ENCODE peak calls at places on chromosome 18, in eight cellular contexts. J, D, V, F, M, X, K and H are unnamed samples. For H4K20me1, the result is how much of the 10 kb centered on the place peaks cover.

GRCh38 chr18:45628979-45629958 is 14.0 kb downstream of the SLC14A2 start:
- DNase-seq in J (no peak), D (no peak), V (peak), F (no peak), M (no peak), X (no peak), K (peak), H (peak)

GRCh38 chr18:34522627-34523026 is 187.5 kb upstream of the DTNA start:
- DNase-seq in J (no peak), D (no peak), V (no peak), F (no peak), M (no peak), X (no peak), K (no peak), H (no peak)

GRCh38 chr18:30280861-30281470 is 761.6 kb downstream of the DSC3 start:
- DNase-seq in J (no peak), D (peak), V (peak), F (peak), M (peak), X (peak), K (peak), H (peak)

GRCh38 chr18:61502472-61502871 is 169.2 kb downstream of the CDH20 start:
- DNase-seq in J (no peak), D (peak), V (peak), F (peak), M (peak), X (peak), K (peak), H (peak)

GRCh38 chr18:23377669-23378469 is 75.2 kb upstream of the RIOK3 start:
- DNase-seq in J (peak), D (no peak), V (peak), F (no peak), M (peak), X (no peak), K (peak), H (peak)

GRCh38 chr18:45341454-45341853 is 273.8 kb upstream of the SLC14A2 start:
- DNase-seq in J (no peak), D (no peak), V (no peak), F (no peak), M (no peak), X (no peak), K (no peak), H (no peak)

GRCh38 chr18:67589325-67589724 is 72.8 kb upstream of the DSEL start:
- DNase-seq in J (no peak), D (no peak), V (peak), F (no peak), M (no peak), X (no peak), K (peak), H (peak)

GRCh38 chr18:48676756-48677368 is 138.0 kb downstream of the CTIF start:
- DNase-seq in J (no peak), D (peak), V (peak), F (peak), M (no peak), X (peak), K (peak), H (peak)

GRCh38 chr18:57900906-57901305 is 97.8 kb upstream of the ATP8B1 start:
- DNase-seq in J (no peak), D (no peak), V (peak), F (no peak), M (no peak), X (no peak), K (no peak), H (peak)

GRCh38 chr18:45447364-45448265 is 167.7 kb upstream of the SLC14A2 start:
- DNase-seq in J (no peak), D (no peak), V (no peak), F (no peak), M (no peak), X (no peak), K (no peak), H (no peak)

GRCh38 chr18:34626404-34627137 is 83.5 kb upstream of the DTNA start:
- DNase-seq in J (no peak), D (no peak), V (no peak), F (no peak), M (no peak), X (no peak), K (peak), H (peak)

GRCh38 chr18:28189400-28190239 is 12.7 kb upstream of the CDH2 start:
- DNase-seq in J (no peak), D (peak), V (peak), F (peak), M (peak), X (peak), K (peak), H (peak)

GRCh38 chr18:36650206-36650605 is 178.6 kb downstream of the TPGS2 start:
- DNase-seq in J (no peak), D (no peak), V (no peak), F (no peak), M (no peak), X (no peak), K (no peak), H (no peak)

GRCh38 chr18:38981382-38981781 is 1415.8 kb upstream of the CELF4 start:
- DNase-seq in J (no peak), D (no peak), V (no peak), F (no peak), M (no peak), X (no peak), K (no peak), H (no peak)

GRCh38 chr18:71529708-71530303 is 1014.3 kb downstream of the CBLN2 start:
- DNase-seq in J (no peak), D (no peak), V (no peak), F (no peak), M (no peak), X (no peak), K (no peak), H (peak)

GRCh38 chr18:46343940-46344372 is 239.8 kb downstream of the HAUS1 start:
- DNase-seq in J (no peak), D (no peak), V (no peak), F (peak), M (no peak), X (peak), K (no peak), H (no peak)

GRCh38 chr18:10400534-10400933 is 53.9 kb upstream of the APCDD1 start:
- DNase-seq in J (no peak), D (no peak), V (no peak), F (no peak), M (no peak), X (no peak), K (no peak), H (no peak)

DNA sequence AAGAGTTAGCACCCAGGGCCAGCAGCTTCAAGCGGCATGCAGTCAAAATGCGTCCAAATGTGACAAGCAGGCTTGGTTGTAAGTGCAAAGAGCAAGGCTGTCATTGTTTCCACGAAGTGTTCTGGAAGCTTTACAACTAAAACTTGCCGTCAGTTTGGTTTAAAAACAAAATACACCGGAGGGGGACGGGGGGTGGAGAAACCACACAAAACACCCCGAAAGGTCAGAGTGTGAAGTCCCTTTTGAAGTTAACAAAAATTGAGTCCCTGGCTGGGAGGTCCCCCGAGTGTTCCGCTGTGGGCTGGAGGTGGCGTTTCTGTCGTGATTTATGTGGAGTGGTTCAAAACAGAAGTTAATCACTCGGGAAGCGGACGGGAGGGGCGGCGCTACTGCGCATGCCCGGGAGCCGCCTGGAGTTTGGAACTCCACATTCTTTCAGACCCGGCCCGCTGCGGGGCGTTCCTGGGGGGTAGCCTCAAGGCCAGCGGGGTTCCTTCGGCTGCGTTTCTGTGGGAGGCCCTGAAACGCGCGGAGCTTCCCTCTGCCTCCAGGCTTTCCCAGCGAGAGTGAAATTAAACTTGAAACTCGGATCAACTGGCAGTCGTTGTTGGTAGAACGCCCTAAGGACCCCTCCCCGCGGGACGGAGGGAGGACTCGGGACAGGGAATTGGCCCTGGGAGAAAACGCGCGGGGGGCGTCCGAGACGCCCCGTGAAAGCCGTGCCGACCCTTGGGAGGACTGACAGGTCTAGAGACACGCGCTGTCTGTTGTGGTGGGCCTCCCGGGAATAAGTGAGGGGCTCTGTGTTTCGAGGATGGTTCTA is 1.4 kb downstream of the TGIF1 start:
- DNase-seq in J (peak), D (peak), V (peak), F (peak), M (no peak), X (peak), K (peak), H (peak)
- H2AFZ ChIP-seq in J (no peak), D (no peak), V (no peak), F (peak), M (no peak), X (no peak), K (peak), H (no peak)

GRCh38 chr18:773980-774624 is 37.9 kb downstream of the YES1 start:
- DNase-seq in J (no peak), D (no peak), V (no peak), F (peak), M (no peak), X (no peak), K (no peak), H (no peak)

GRCh38 chr18:777021-777420 is 35.0 kb downstream of the YES1 start:
- DNase-seq in J (no peak), D (no peak), V (peak), F (no peak), M (no peak), X (no peak), K (peak), H (peak)

GRCh38 chr18:774811-775210 is 37.2 kb downstream of the YES1 start:
- DNase-seq in J (no peak), D (no peak), V (no peak), F (no peak), M (no peak), X (no peak), K (no peak), H (no peak)

GRCh38 chr18:778194-779007 is 33.6 kb downstream of the YES1 start:
- DNase-seq in J (no peak), D (no peak), V (no peak), F (no peak), M (no peak), X (no peak), K (peak), H (no peak)
- H4K20me1 ChIP-seq in J (under half), D (half or more), V (under half), F (under half), M (under half), X (under half), K (under half), H (under half)

GRCh38 chr18:22302152-22302551 is 115.6 kb downstream of the CTAGE1 start:
- DNase-seq in J (no peak), D (no peak), V (no peak), F (no peak), M (no peak), X (no peak), K (no peak), H (no peak)
- H2AFZ ChIP-seq in J (no peak), D (no peak), V (no peak), F (no peak), M (no peak), X (no peak), K (no peak), H (no peak)

GRCh38 chr18:76436342-76436741 is 58.7 kb downstream of the ZNF516 start:
- DNase-seq in J (no peak), D (no peak), V (no peak), F (no peak), M (no peak), X (no peak), K (no peak), H (no peak)
- H4K20me1 ChIP-seq in J (half or more), D (half or more), V (under half), F (under half), M (under half), X (under half), K (half or more), H (under half)

DNA sequence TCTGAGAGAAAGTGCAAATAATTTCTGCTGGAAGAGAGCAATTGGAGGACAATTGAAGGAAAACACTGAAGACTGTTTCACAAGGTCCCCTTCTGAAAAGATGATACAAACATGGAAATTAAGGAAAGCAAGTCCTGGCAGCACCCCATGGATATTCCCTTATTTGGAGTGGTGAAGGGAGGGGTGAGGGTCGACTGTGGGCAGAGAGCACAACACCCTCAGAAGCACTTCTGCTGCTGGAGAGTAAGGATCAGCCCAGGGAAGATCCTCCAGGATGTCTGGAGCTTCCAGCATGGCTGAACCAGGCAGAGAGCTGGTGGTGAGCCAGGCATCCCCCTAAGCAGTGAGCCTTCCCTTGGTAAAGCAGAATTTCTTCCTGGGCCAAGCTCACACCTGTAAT is 54.7 kb downstream of the LINC00305 start:
- DNase-seq in J (no peak), D (no peak), V (no peak), F (no peak), M (no peak), X (no peak), K (no peak), H (no peak)
- H2AFZ ChIP-seq in J (no peak), D (peak), V (no peak), F (no peak), M (no peak), X (no peak), K (no peak), H (no peak)

DNA sequence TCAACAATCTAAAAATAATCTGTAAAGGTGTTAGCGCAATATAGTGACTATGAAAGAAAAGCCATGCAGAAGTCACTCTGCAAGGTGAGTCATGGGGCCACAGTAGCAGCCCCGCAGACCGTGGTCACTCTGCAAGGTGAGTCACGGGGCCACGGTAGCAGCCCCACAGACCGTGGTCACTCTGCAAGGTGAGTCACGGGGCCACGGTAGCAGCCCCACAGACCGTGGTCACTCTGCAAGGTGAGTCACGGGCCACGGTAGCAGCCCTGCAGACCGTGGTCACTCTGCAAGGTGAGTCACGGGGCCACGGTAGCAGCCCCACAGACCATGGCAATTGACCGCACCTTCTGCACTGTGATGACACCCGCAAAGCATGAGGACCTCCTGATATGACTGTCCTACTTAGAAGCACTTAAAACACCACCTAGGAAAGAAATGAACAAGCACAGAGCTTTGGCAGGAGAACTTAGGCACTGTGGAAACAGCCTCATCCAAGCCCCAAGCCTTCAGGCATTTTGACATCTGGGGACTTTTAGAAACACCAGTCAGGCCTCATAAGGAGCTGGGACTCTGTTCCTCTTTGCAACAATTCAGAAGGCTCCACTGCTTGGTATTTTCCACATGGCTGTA is 70.1 kb downstream of the LDLRAD4 start:
- DNase-seq in J (no peak), D (no peak), V (no peak), F (no peak), M (no peak), X (no peak), K (no peak), H (no peak)
- H4K20me1 ChIP-seq in J (under half), D (under half), V (under half), F (under half), M (under half), X (under half), K (under half), H (under half)

GRCh38 chr18:63140997-63141776 is 178.4 kb downstream of the BCL2 start:
- DNase-seq in J (peak), D (no peak), V (no peak), F (no peak), M (no peak), X (no peak), K (no peak), H (no peak)
- H2AFZ ChIP-seq in J (no peak), D (no peak), V (no peak), F (no peak), M (no peak), X (peak), K (no peak), H (no peak)

GRCh38 chr18:79527656-79528055 is 131.9 kb downstream of the NFATC1 start:
- DNase-seq in J (no peak), D (no peak), V (no peak), F (no peak), M (no peak), X (no peak), K (no peak), H (no peak)
- H4K20me1 ChIP-seq in J (under half), D (under half), V (under half), F (under half), M (under half), X (under half), K (under half), H (under half)